ENCODE peak calls at places on chromosomes 6 and 20, in seven cellular contexts. A, N, M, X, F, O and Z are unnamed samples. For H3K4me1, the result is how much of the 10 kb centered on the place peaks cover.

GRCh38 chr6:4928426-4928825 is 75.4 kb downstream of the RPP40 start:
- DNase-seq in A (no peak), N (no peak), M (no peak), X (peak), F (peak), O (no peak), Z (no peak)

GRCh38 chr6:22409487-22409886 is 112.7 kb upstream of the PRL start:
- DNase-seq in A (no peak), N (no peak), M (no peak), X (no peak), F (no peak), O (no peak), Z (no peak)

GRCh38 chr20:37984018-37984785 is 49.1 kb downstream of the TTI1 start:
- DNase-seq in A (no peak), N (no peak), M (no peak), X (no peak), F (no peak), O (peak), Z (no peak)

GRCh38 chr6:170347091-170347490 is 40.5 kb downstream of the FAM120B start:
- DNase-seq in A (no peak), N (peak), M (no peak), X (no peak), F (peak), O (no peak), Z (no peak)

GRCh38 chr6:90544085-90544484 is 42.8 kb downstream of the MAP3K7 start:
- DNase-seq in A (no peak), N (no peak), M (no peak), X (no peak), F (no peak), O (no peak), Z (no peak)

GRCh38 chr20:19789009-19789408 is 31.0 kb downstream of the RIN2 start:
- DNase-seq in A (no peak), N (no peak), M (no peak), X (no peak), F (no peak), O (no peak), Z (no peak)

GRCh38 chr20:52405417-52405816 is 213.8 kb upstream of the ZFP64 start:
- DNase-seq in A (no peak), N (no peak), M (no peak), X (no peak), F (peak), O (no peak), Z (no peak)

GRCh38 chr6:144528605-144529425 is 243.7 kb downstream of the UTRN start:
- DNase-seq in A (peak), N (no peak), M (no peak), X (no peak), F (peak), O (no peak), Z (peak)

GRCh38 chr6:10276106-10276505 is 138.8 kb downstream of the TFAP2A start:
- DNase-seq in A (no peak), N (no peak), M (no peak), X (peak), F (peak), O (no peak), Z (no peak)

GRCh38 chr6:80104520-80104919 is 2.0 kb upstream of the BCKDHB start:
- DNase-seq in A (no peak), N (no peak), M (no peak), X (no peak), F (no peak), O (no peak), Z (no peak)

GRCh38 chr6:17881085-17881883 is 106.2 kb downstream of the KIF13A start:
- DNase-seq in A (no peak), N (no peak), M (no peak), X (no peak), F (no peak), O (no peak), Z (no peak)

GRCh38 chr20:51560550-51561307 is 18.2 kb upstream of the NFATC2 start:
- DNase-seq in A (no peak), N (peak), M (no peak), X (peak), F (peak), O (no peak), Z (no peak)

GRCh38 chr6:152313542-152314482 is 323.4 kb downstream of the SYNE1 start:
- DNase-seq in A (no peak), N (peak), M (no peak), X (peak), F (peak), O (peak), Z (peak)

GRCh38 chr6:44131880-44132279 is 4.5 kb downstream of the TMEM63B start:
- DNase-seq in A (no peak), N (no peak), M (no peak), X (no peak), F (no peak), O (no peak), Z (peak)

GRCh38 chr20:63321148-63321831 is 28.3 kb downstream of the COL20A1 start:
- DNase-seq in A (no peak), N (no peak), M (no peak), X (peak), F (peak), O (no peak), Z (no peak)

GRCh38 chr6:149777624-149778023 is 28.1 kb downstream of the PCMT1 start:
- DNase-seq in A (no peak), N (no peak), M (no peak), X (no peak), F (no peak), O (no peak), Z (no peak)

GRCh38 chr6:21522773-21523490 is 70.6 kb upstream of the SOX4 start:
- DNase-seq in A (peak), N (no peak), M (peak), X (no peak), F (no peak), O (no peak), Z (peak)

GRCh38 chr20:8082999-8083398 is 49.1 kb upstream of the PLCB1 start:
- DNase-seq in A (no peak), N (no peak), M (no peak), X (peak), F (peak), O (no peak), Z (no peak)

GRCh38 chr20:25238319-25239037 is 9.4 kb upstream of the PYGB start:
- DNase-seq in A (no peak), N (no peak), M (no peak), X (peak), F (peak), O (no peak), Z (no peak)

GRCh38 chr6:136994782-136995181 is 50.0 kb downstream of the IL20RA start:
- DNase-seq in A (no peak), N (no peak), M (no peak), X (no peak), F (no peak), O (peak), Z (no peak)

GRCh38 chr6:87794922-87795885 is 93.2 kb upstream of the AKIRIN2 start:
- DNase-seq in A (no peak), N (no peak), M (no peak), X (no peak), F (no peak), O (no peak), Z (peak)

GRCh38 chr20:62561948-62562347 is 80.4 kb upstream of the SLCO4A1 start:
- DNase-seq in A (no peak), N (no peak), M (no peak), X (no peak), F (no peak), O (no peak), Z (no peak)

GRCh38 chr6:149884215-149884614 is 13.7 kb downstream of the RAET1E start:
- DNase-seq in A (no peak), N (no peak), M (peak), X (no peak), F (peak), O (no peak), Z (peak)

GRCh38 chr20:52985687-52986086 is 13.5 kb downstream of the TSHZ2 start:
- DNase-seq in A (no peak), N (no peak), M (no peak), X (no peak), F (peak), O (no peak), Z (no peak)

GRCh38 chr6:131314838-131315237 is 179.6 kb downstream of the AKAP7 start:
- DNase-seq in A (no peak), N (no peak), M (no peak), X (no peak), F (no peak), O (no peak), Z (no peak)

GRCh38 chr20:41004561-41005360 is 23.9 kb upstream of the TOP1 start:
- DNase-seq in A (no peak), N (peak), M (no peak), X (no peak), F (peak), O (no peak), Z (no peak)

GRCh38 chr20:16459019-16459700 is 114.1 kb downstream of the KIF16B start:
- DNase-seq in A (no peak), N (peak), M (no peak), X (peak), F (peak), O (no peak), Z (no peak)

GRCh38 chr6:66326228-66326627 is 619.2 kb upstream of the EYS start:
- DNase-seq in A (no peak), N (no peak), M (no peak), X (no peak), F (no peak), O (no peak), Z (no peak)
- H3K9ac ChIP-seq in A (no peak), N (no peak), M (no peak), X (no peak), F (no peak), O (no peak), Z (no peak)

GRCh38 chr20:17969884-17970409 is 1.1 kb downstream of the MGME1 start:
- DNase-seq in A (no peak), N (peak), M (no peak), X (peak), F (peak), O (peak), Z (peak)
- H3K4me1 ChIP-seq in A (under half), N (half or more), M (under half), X (half or more), F (under half), O (half or more), Z (under half)

GRCh38 chr6:126383203-126383602 is 43.3 kb downstream of the CENPW start:
- DNase-seq in A (no peak), N (no peak), M (no peak), X (no peak), F (no peak), O (no peak), Z (no peak)
- H3K9ac ChIP-seq in A (no peak), N (no peak), M (no peak), X (no peak), F (no peak), O (no peak), Z (no peak)

GRCh38 chr6:33029297-33030184 is 20.1 kb upstream of the HLA-DOA start:
- DNase-seq in A (no peak), N (no peak), M (no peak), X (peak), F (peak), O (no peak), Z (no peak)
- H3K4me1 ChIP-seq in A (under half), N (under half), M (under half), X (under half), F (under half), O (under half), Z (under half)

GRCh38 chr20:2918096-2919049 is 45.1 kb downstream of the PTPRA start:
- DNase-seq in A (no peak), N (no peak), M (no peak), X (no peak), F (no peak), O (no peak), Z (no peak)
- H3K9ac ChIP-seq in A (no peak), N (no peak), M (no peak), X (no peak), F (no peak), O (no peak), Z (no peak)

DNA sequence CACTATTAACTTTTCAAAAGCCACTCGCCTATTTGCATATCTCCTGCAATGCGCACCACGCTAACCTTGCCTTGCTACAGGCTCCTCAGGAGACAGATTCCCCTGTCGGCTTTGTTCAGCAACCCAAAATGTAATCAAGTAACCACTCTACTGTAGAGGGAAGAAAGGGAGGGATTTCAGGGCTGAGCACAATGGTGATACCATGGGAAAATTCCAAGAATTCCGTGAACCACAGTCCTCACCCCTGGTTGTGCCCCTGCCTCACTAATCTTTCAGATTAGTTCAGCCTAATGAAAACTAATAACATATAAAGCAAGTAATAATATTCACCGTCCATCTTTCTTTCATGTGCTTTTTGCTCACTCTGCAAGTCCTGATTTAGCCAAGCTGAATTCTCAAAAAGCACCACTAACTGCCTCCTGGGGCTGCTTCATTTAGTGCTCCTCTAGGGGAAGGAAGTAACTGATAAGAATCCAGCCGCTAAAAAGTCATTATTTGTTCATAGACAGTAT is 6.6 kb downstream of the CITED2 start:
- DNase-seq in A (peak), N (peak), M (no peak), X (no peak), F (no peak), O (no peak), Z (peak)
- H3K4me1 ChIP-seq in A (under half), N (under half), M (under half), X (under half), F (under half), O (under half), Z (under half)

GRCh38 chr6:63440057-63440456 is 120.3 kb upstream of the LGSN start:
- DNase-seq in A (no peak), N (no peak), M (no peak), X (no peak), F (no peak), O (no peak), Z (peak)

GRCh38 chr6:63437058-63437457 is 117.3 kb upstream of the LGSN start:
- DNase-seq in A (no peak), N (no peak), M (no peak), X (no peak), F (no peak), O (no peak), Z (no peak)

GRCh38 chr6:63441266-63441956 is 121.6 kb upstream of the LGSN start:
- DNase-seq in A (no peak), N (no peak), M (peak), X (no peak), F (no peak), O (no peak), Z (peak)

GRCh38 chr6:63442870-63443269 is 123.1 kb upstream of the LGSN start:
- DNase-seq in A (no peak), N (no peak), M (no peak), X (no peak), F (no peak), O (no peak), Z (no peak)

GRCh38 chr6:63440594-63440993 is 120.8 kb upstream of the LGSN start:
- DNase-seq in A (no peak), N (no peak), M (no peak), X (no peak), F (no peak), O (no peak), Z (no peak)
- H3K9ac ChIP-seq in A (no peak), N (no peak), M (no peak), X (no peak), F (no peak), O (no peak), Z (no peak)

GRCh38 chr6:7129360-7129759 is 21.6 kb downstream of the RREB1 start:
- DNase-seq in A (no peak), N (no peak), M (no peak), X (no peak), F (no peak), O (no peak), Z (no peak)

GRCh38 chr6:7129784-7130569 is 22.2 kb downstream of the RREB1 start:
- DNase-seq in A (no peak), N (no peak), M (no peak), X (peak), F (peak), O (peak), Z (no peak)

GRCh38 chr6:7134999-7135735 is 27.4 kb downstream of the RREB1 start:
- DNase-seq in A (no peak), N (no peak), M (no peak), X (no peak), F (no peak), O (no peak), Z (peak)

GRCh38 chr6:7132398-7132797 is 24.6 kb downstream of the RREB1 start:
- DNase-seq in A (no peak), N (no peak), M (no peak), X (no peak), F (no peak), O (no peak), Z (no peak)

GRCh38 chr6:7131390-7131789 is 23.6 kb downstream of the RREB1 start:
- DNase-seq in A (no peak), N (no peak), M (no peak), X (no peak), F (no peak), O (no peak), Z (no peak)
- H3K4me1 ChIP-seq in A (under half), N (under half), M (under half), X (under half), F (under half), O (half or more), Z (under half)

DNA sequence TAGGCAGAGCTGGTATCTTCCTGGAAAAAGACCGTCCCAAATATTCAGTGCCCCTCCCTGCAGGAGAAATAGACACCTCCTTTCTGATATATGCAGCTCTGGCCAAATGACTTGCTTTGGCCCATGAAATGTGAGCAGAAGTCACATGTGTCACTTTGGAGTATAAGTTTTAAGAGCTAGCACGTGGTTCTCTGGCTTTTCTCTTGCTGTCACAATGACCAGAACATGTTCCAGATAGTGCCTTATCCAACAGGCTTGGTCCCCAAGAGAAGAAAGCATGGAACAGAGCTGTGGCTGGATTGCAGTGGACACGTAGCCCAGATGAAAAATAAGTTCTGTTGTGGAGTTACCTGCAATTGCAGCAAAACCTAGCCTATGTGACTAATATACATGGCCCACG is 40.4 kb downstream of the UNC5CL start:
- DNase-seq in A (no peak), N (no peak), M (no peak), X (no peak), F (no peak), O (no peak), Z (no peak)
- H3K9ac ChIP-seq in A (no peak), N (no peak), M (no peak), X (no peak), F (no peak), O (no peak), Z (no peak)

DNA sequence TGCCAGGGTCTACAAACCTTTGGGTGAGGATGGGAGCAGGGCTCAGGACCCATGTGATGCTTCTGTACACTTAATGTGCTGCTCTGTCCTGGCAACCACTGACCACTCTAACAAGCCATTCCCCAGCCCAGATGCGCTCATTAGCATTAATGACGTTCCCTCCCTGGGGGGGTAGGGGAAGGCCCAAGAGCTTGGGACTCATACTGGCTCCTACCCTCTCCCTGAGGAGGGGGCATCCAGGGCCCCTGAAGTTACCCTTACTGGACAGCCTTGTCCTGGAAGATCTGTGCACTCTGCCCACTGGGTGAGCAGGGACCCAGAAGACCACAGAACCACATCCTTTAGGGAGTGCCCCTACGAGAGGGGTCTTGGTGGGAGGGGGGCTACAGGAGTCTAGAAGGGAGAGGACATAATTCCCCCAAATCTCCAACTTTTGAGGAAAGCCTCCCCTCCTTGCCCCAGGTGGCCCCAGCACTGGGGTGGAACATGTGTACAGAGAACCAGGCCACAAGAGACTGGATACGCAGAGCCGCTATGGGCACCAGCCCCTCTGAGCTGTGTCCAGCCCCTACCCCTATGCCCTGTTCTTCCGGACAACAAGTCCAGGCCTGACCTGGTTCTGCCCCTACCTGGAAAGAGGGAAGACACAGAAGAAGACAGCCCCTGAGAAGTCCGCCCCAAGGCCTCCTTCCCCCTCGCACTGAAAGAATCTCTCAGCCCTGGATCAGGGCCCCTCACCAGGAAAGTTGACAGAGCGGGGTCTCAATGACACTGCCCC is 1.4 kb downstream of the TEAD3 start:
- DNase-seq in A (no peak), N (no peak), M (no peak), X (peak), F (peak), O (no peak), Z (no peak)
- H3K4me1 ChIP-seq in A (half or more), N (under half), M (half or more), X (under half), F (under half), O (half or more), Z (under half)